ENCODE peak calls at places on chromosome 2, in seven cellular contexts. One of them, this sample, is unnamed.

GRCh38 chr2:69086466-69086865 is 73.5 kb downstream of the ANTXR1 start:
- DNase-seq in HL-60: no peak
- DNase-seq in adrenal gland: no peak
- DNase-seq in astrocyte of the spinal cord: peak; percentile 45
- DNase-seq in HCT116: no peak
- DNase-seq in sigmoid colon: no peak
- DNase-seq in brain microvascular endothelial cell: no peak
- DNase-seq in this sample: no peak

GRCh38 chr2:95343429-95344207 is 46.5 kb downstream of the KCNIP3 start:
- DNase-seq in adrenal gland: no peak
- DNase-seq in astrocyte of the spinal cord: no peak
- DNase-seq in HCT116: no peak
- DNase-seq in brain microvascular endothelial cell: no peak
- DNase-seq in HL-60: no peak
- DNase-seq in sigmoid colon: peak; percentile 50
- DNase-seq in this sample: no peak

GRCh38 chr2:102433973-102434654 is 11.2 kb downstream of the IL18RAP start:
- DNase-seq in astrocyte of the spinal cord: no peak
- DNase-seq in HCT116: no peak
- DNase-seq in sigmoid colon: no peak
- DNase-seq in HL-60: no peak
- DNase-seq in brain microvascular endothelial cell: no peak
- DNase-seq in adrenal gland: no peak
- DNase-seq in this sample: no peak

GRCh38 chr2:217990791-217991465 is 11.9 kb downstream of the TNS1 start:
- DNase-seq in adrenal gland: no peak
- DNase-seq in astrocyte of the spinal cord: no peak
- DNase-seq in HL-60: no peak
- DNase-seq in brain microvascular endothelial cell: no peak
- DNase-seq in HCT116: no peak
- DNase-seq in sigmoid colon: no peak
- DNase-seq in this sample: no peak

GRCh38 chr2:62774555-62775366 is 69.2 kb downstream of the EHBP1 start:
- DNase-seq in adrenal gland: peak; percentile 73
- DNase-seq in brain microvascular endothelial cell: peak; percentile 67
- DNase-seq in sigmoid colon: peak; percentile 63
- DNase-seq in HL-60: peak; percentile 18
- DNase-seq in astrocyte of the spinal cord: peak; percentile 67
- DNase-seq in HCT116: peak; percentile 49
- DNase-seq in this sample: peak; percentile 75

GRCh38 chr2:65057391-65058052 is 1.3 kb downstream of the CEP68 start:
- DNase-seq in astrocyte of the spinal cord: peak; percentile 50
- DNase-seq in HL-60: peak; percentile 75
- DNase-seq in brain microvascular endothelial cell: no peak
- DNase-seq in HCT116: no peak
- DNase-seq in adrenal gland: no peak
- DNase-seq in sigmoid colon: no peak
- DNase-seq in this sample: peak; percentile 75

GRCh38 chr2:33266467-33266866 is 210.0 kb upstream of the RASGRP3 start:
- DNase-seq in sigmoid colon: no peak
- DNase-seq in astrocyte of the spinal cord: no peak
- DNase-seq in brain microvascular endothelial cell: no peak
- DNase-seq in HL-60: no peak
- DNase-seq in HCT116: no peak
- DNase-seq in adrenal gland: no peak
- DNase-seq in this sample: no peak

GRCh38 chr2:17373736-17374135 is 144.5 kb downstream of the RAD51AP2 start:
- DNase-seq in HL-60: no peak
- DNase-seq in astrocyte of the spinal cord: peak; percentile 88
- DNase-seq in sigmoid colon: no peak
- DNase-seq in adrenal gland: no peak
- DNase-seq in HCT116: no peak
- DNase-seq in brain microvascular endothelial cell: no peak
- DNase-seq in this sample: peak; percentile 42

GRCh38 chr2:171260471-171261424 is 100.1 kb upstream of the TLK1 start:
- DNase-seq in sigmoid colon: no peak
- DNase-seq in astrocyte of the spinal cord: no peak
- DNase-seq in HL-60: peak; percentile 23
- DNase-seq in brain microvascular endothelial cell: no peak
- DNase-seq in HCT116: no peak
- DNase-seq in adrenal gland: no peak
- DNase-seq in this sample: no peak

GRCh38 chr2:64228126-64228678 is 84.0 kb upstream of the PELI1 start:
- DNase-seq in HL-60: peak; percentile 75
- DNase-seq in brain microvascular endothelial cell: peak; percentile 46
- DNase-seq in adrenal gland: peak; percentile 79
- DNase-seq in astrocyte of the spinal cord: peak; percentile 59
- DNase-seq in HCT116: peak; percentile 15
- DNase-seq in sigmoid colon: peak; percentile 92
- DNase-seq in this sample: peak; percentile 64

GRCh38 chr2:106189325-106189724 is 4.8 kb downstream of the UXS1 start:
- DNase-seq in brain microvascular endothelial cell: no peak
- DNase-seq in HCT116: no peak
- DNase-seq in HL-60: peak; percentile 53
- DNase-seq in adrenal gland: no peak
- DNase-seq in sigmoid colon: no peak
- DNase-seq in astrocyte of the spinal cord: no peak
- DNase-seq in this sample: no peak

GRCh38 chr2:152352616-152353015 is 17.6 kb downstream of the FMNL2 start:
- DNase-seq in astrocyte of the spinal cord: no peak
- DNase-seq in sigmoid colon: no peak
- DNase-seq in HCT116: no peak
- DNase-seq in HL-60: no peak
- DNase-seq in brain microvascular endothelial cell: no peak
- DNase-seq in adrenal gland: no peak
- DNase-seq in this sample: no peak

GRCh38 chr2:68565858-68566257 is 77.5 kb upstream of the PROKR1 start:
- DNase-seq in sigmoid colon: no peak
- DNase-seq in HCT116: no peak
- DNase-seq in HL-60: no peak
- DNase-seq in astrocyte of the spinal cord: peak; percentile 19
- DNase-seq in brain microvascular endothelial cell: peak; percentile 27
- DNase-seq in adrenal gland: no peak
- DNase-seq in this sample: peak; percentile 57

GRCh38 chr2:194424683-194425209 is 1232.3 kb upstream of the SLC39A10 start:
- DNase-seq in sigmoid colon: no peak
- DNase-seq in adrenal gland: no peak
- DNase-seq in HCT116: no peak
- DNase-seq in brain microvascular endothelial cell: no peak
- DNase-seq in astrocyte of the spinal cord: no peak
- DNase-seq in HL-60: no peak
- DNase-seq in this sample: no peak

GRCh38 chr2:101776172-101777043 is 78.9 kb downstream of the MAP4K4 start:
- DNase-seq in HCT116: no peak
- DNase-seq in astrocyte of the spinal cord: no peak
- DNase-seq in HL-60: no peak
- DNase-seq in adrenal gland: no peak
- DNase-seq in sigmoid colon: no peak
- DNase-seq in brain microvascular endothelial cell: peak; percentile 35
- DNase-seq in this sample: no peak

GRCh38 chr2:3238951-3239841 is 138.4 kb downstream of the EIPR1 start:
- DNase-seq in sigmoid colon: no peak
- DNase-seq in HL-60: no peak
- DNase-seq in brain microvascular endothelial cell: no peak
- DNase-seq in HCT116: no peak
- DNase-seq in adrenal gland: no peak
- DNase-seq in astrocyte of the spinal cord: no peak
- DNase-seq in this sample: no peak

GRCh38 chr2:173059941-173060575 is 15.6 kb upstream of the MAP3K20 start:
- DNase-seq in astrocyte of the spinal cord: no peak
- DNase-seq in HL-60: no peak
- DNase-seq in HCT116: no peak
- DNase-seq in adrenal gland: peak; percentile 33
- DNase-seq in brain microvascular endothelial cell: no peak
- DNase-seq in sigmoid colon: no peak
- DNase-seq in this sample: peak; percentile 50

GRCh38 chr2:120712180-120712678 is 23.4 kb upstream of the GLI2 start:
- DNase-seq in sigmoid colon: no peak
- DNase-seq in adrenal gland: no peak
- DNase-seq in HL-60: no peak
- DNase-seq in brain microvascular endothelial cell: peak; percentile 35
- DNase-seq in HCT116: no peak
- DNase-seq in astrocyte of the spinal cord: no peak
- DNase-seq in this sample: no peak

GRCh38 chr2:128754246-128754724 is 435.6 kb upstream of the HS6ST1 start:
- DNase-seq in astrocyte of the spinal cord: no peak
- DNase-seq in sigmoid colon: no peak
- DNase-seq in HL-60: peak; percentile 94
- DNase-seq in adrenal gland: peak; percentile 66
- DNase-seq in brain microvascular endothelial cell: peak; percentile 56
- DNase-seq in HCT116: no peak
- DNase-seq in this sample: no peak

GRCh38 chr2:27914046-27914792 is 23.7 kb downstream of the BABAM2 start:
- DNase-seq in sigmoid colon: no peak
- DNase-seq in astrocyte of the spinal cord: no peak
- DNase-seq in HL-60: no peak
- DNase-seq in brain microvascular endothelial cell: no peak
- DNase-seq in HCT116: no peak
- DNase-seq in adrenal gland: no peak
- DNase-seq in this sample: no peak

GRCh38 chr2:80326214-80326613 is 21.7 kb upstream of the LRRTM1 start:
- DNase-seq in HCT116: no peak
- DNase-seq in HL-60: no peak
- DNase-seq in astrocyte of the spinal cord: peak; percentile 8
- DNase-seq in brain microvascular endothelial cell: no peak
- DNase-seq in adrenal gland: no peak
- DNase-seq in sigmoid colon: no peak
- DNase-seq in this sample: peak; percentile 54

GRCh38 chr2:215870986-215871385 is 142.4 kb downstream of the MREG start:
- DNase-seq in HCT116: peak; percentile 36
- DNase-seq in sigmoid colon: no peak
- DNase-seq in adrenal gland: no peak
- DNase-seq in brain microvascular endothelial cell: no peak
- DNase-seq in HL-60: no peak
- DNase-seq in astrocyte of the spinal cord: no peak
- DNase-seq in this sample: no peak

GRCh38 chr2:27506587-27506986 is 9.9 kb downstream of the GCKR start:
- DNase-seq in HL-60: no peak
- DNase-seq in HCT116: no peak
- DNase-seq in sigmoid colon: no peak
- DNase-seq in adrenal gland: no peak
- DNase-seq in astrocyte of the spinal cord: no peak
- DNase-seq in brain microvascular endothelial cell: no peak
- DNase-seq in this sample: no peak

GRCh38 chr2:231717281-231718180 is 9.2 kb downstream of the PTMA start:
- DNase-seq in sigmoid colon: peak; percentile 61
- DNase-seq in brain microvascular endothelial cell: peak; percentile 87
- DNase-seq in adrenal gland: peak; percentile 52
- DNase-seq in HL-60: peak; percentile 95
- DNase-seq in HCT116: peak; percentile 64
- DNase-seq in astrocyte of the spinal cord: peak; percentile 59
- DNase-seq in this sample: peak; percentile 93
- H3K4me3 ChIP-seq in sigmoid colon: no peak overlapping the region
- H3K4me3 ChIP-seq in brain microvascular endothelial cell: no peak overlapping the region
- H3K4me3 ChIP-seq in adrenal gland: no peak overlapping the region
- H3K4me3 ChIP-seq in HL-60: no peak overlapping the region
- H3K4me3 ChIP-seq in HCT116: peak overlapping the region; percentile 37
- H3K4me3 ChIP-seq in astrocyte of the spinal cord: no peak overlapping the region
- H3K4me3 ChIP-seq in this sample: no peak overlapping the region

GRCh38 chr2:175027755-175028154 is 22.6 kb upstream of the CHN1 start:
- DNase-seq in sigmoid colon: no peak
- DNase-seq in HL-60: no peak
- DNase-seq in astrocyte of the spinal cord: no peak
- DNase-seq in adrenal gland: no peak
- DNase-seq in HCT116: no peak
- DNase-seq in brain microvascular endothelial cell: no peak
- DNase-seq in this sample: no peak

GRCh38 chr2:175026385-175026784 is 21.2 kb upstream of the CHN1 start:
- DNase-seq in sigmoid colon: no peak
- DNase-seq in HCT116: no peak
- DNase-seq in adrenal gland: no peak
- DNase-seq in HL-60: no peak
- DNase-seq in astrocyte of the spinal cord: no peak
- DNase-seq in brain microvascular endothelial cell: no peak
- DNase-seq in this sample: no peak

GRCh38 chr2:175034728-175035127 is 29.5 kb upstream of the CHN1 start:
- DNase-seq in astrocyte of the spinal cord: no peak
- DNase-seq in HCT116: no peak
- DNase-seq in sigmoid colon: no peak
- DNase-seq in adrenal gland: no peak
- DNase-seq in HL-60: no peak
- DNase-seq in brain microvascular endothelial cell: no peak
- DNase-seq in this sample: no peak

GRCh38 chr2:175025946-175026345 is 20.8 kb upstream of the CHN1 start:
- DNase-seq in HL-60: no peak
- DNase-seq in sigmoid colon: no peak
- DNase-seq in brain microvascular endothelial cell: no peak
- DNase-seq in adrenal gland: no peak
- DNase-seq in astrocyte of the spinal cord: no peak
- DNase-seq in HCT116: no peak
- DNase-seq in this sample: peak; percentile 55

GRCh38 chr2:175030380-175031271 is 25.4 kb upstream of the CHN1 start:
- DNase-seq in HCT116: peak; percentile 16
- DNase-seq in HL-60: peak; percentile 51
- DNase-seq in astrocyte of the spinal cord: peak; percentile 62
- DNase-seq in sigmoid colon: no peak
- DNase-seq in adrenal gland: peak; percentile 33
- DNase-seq in brain microvascular endothelial cell: peak; percentile 60
- DNase-seq in this sample: peak; percentile 56
- TF ChIP-seq CTCF in HCT116: peak; percentile 44
- TF ChIP-seq CTCF in HL-60: peak; percentile 10
- TF ChIP-seq CTCF in astrocyte of the spinal cord: peak; percentile 53
- TF ChIP-seq CTCF in sigmoid colon: peak; percentile 11
- TF ChIP-seq CTCF in adrenal gland: peak; percentile 31
- TF ChIP-seq CTCF in brain microvascular endothelial cell: peak; percentile 69
- TF ChIP-seq CTCF in this sample: peak; percentile 49

DNA sequence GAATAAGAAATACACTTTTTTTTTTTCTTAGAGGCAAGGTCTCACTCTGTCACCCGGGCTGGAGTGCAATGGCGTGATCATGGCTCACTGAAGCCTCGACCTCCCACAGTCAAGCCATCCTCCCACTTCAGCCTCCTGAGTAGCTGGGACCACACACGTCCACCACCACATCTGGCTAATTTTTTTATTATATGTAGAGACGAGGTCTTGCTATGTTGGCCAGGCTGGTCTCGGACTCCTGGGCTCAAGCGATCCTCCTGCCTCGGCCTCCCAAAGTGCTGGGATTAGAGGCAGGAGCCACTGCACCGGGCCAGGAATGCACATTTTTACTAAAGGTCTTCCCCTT is 2.4 kb downstream of the TGOLN2 start:
- DNase-seq in adrenal gland: no peak
- DNase-seq in HCT116: no peak
- DNase-seq in astrocyte of the spinal cord: no peak
- DNase-seq in sigmoid colon: no peak
- DNase-seq in brain microvascular endothelial cell: no peak
- DNase-seq in HL-60: no peak
- DNase-seq in this sample: no peak
- H3K4me3 ChIP-seq in adrenal gland: no peak overlapping the region
- H3K4me3 ChIP-seq in HCT116: no peak overlapping the region
- H3K4me3 ChIP-seq in astrocyte of the spinal cord: peak overlapping the region; percentile 87
- H3K4me3 ChIP-seq in sigmoid colon: peak overlapping the region; percentile 86
- H3K4me3 ChIP-seq in brain microvascular endothelial cell: peak overlapping the region; percentile 85
- H3K4me3 ChIP-seq in HL-60: peak overlapping the region; percentile 78
- H3K4me3 ChIP-seq in this sample: peak overlapping the region; percentile 85

DNA sequence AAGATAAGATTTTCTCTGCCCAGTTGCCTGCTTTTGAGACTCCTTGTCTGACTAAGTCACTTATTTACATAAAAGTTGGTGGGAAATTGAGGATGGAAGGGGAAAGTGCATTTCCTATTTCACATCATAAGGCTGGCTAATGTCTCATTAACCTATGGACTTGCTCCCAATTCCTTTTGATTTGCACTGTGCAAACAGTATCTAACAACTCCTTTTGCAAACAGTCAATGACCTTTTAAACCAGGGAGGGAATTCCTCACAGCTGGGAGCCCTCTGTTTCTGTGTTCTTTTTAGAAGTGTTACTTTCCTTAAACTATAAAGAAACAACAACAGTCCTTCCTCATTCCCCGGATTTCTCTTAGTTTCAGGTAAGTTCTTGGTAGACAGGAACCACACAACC is 272.8 kb downstream of the RND3 start:
- DNase-seq in sigmoid colon: no peak
- DNase-seq in astrocyte of the spinal cord: no peak
- DNase-seq in brain microvascular endothelial cell: no peak
- DNase-seq in HCT116: no peak
- DNase-seq in HL-60: no peak
- DNase-seq in adrenal gland: no peak
- DNase-seq in this sample: no peak
- TF ChIP-seq CTCF in sigmoid colon: no peak
- TF ChIP-seq CTCF in astrocyte of the spinal cord: no peak
- TF ChIP-seq CTCF in brain microvascular endothelial cell: no peak
- TF ChIP-seq CTCF in HCT116: no peak
- TF ChIP-seq CTCF in HL-60: no peak
- TF ChIP-seq CTCF in adrenal gland: no peak
- TF ChIP-seq CTCF in this sample: no peak